ENCODE peak calls at places on chromosomes 4 and X, in five cellular contexts. R is GM23338, Q is prostate gland, G is HCT116, T is HepG2. B is an unnamed sample.

GRCh38 chr4:148901075-148901705 is 459.0 kb upstream of the NR3C2 start:
- DNase-seq in R (peak; percentile 38), Q (no peak), G (no peak), T (no peak), B (no peak)

GRCh38 chrX:13266641-13267420 is 53.0 kb downstream of the ATXN3L start:
- DNase-seq in R (peak; percentile 7), Q (no peak), G (no peak), T (no peak), B (no peak)

GRCh38 chr4:85607624-85608023 is 132.7 kb downstream of the ARHGAP24 start:
- DNase-seq in R (no peak), Q (peak; percentile 8), G (no peak), T (no peak), B (no peak)

GRCh38 chrX:389021-389441 is 2.3 kb upstream of the PPP2R3B start:
- DNase-seq in R (no peak), Q (no peak), G (no peak), T (peak; percentile 55), B (no peak)

GRCh38 chr4:140213736-140214135 is 59.8 kb upstream of the MAML3 start:
- DNase-seq in R (no peak), Q (no peak), G (no peak), T (no peak), B (no peak)

GRCh38 chrX:39950035-39950688 is 147.6 kb downstream of the BCOR start:
- DNase-seq in R (no peak), Q (no peak), G (no peak), T (no peak), B (no peak)

GRCh38 chr4:15443770-15444169 is 15.9 kb downstream of the C1QTNF7 start:
- DNase-seq in R (no peak), Q (no peak), G (no peak), T (no peak), B (no peak)

GRCh38 chr4:153159016-153159415 is 45.2 kb upstream of the TRIM2 start:
- DNase-seq in R (no peak), Q (no peak), G (no peak), T (no peak), B (no peak)

GRCh38 chr4:47942420-47942819 is 28.0 kb upstream of the NFXL1 start:
- DNase-seq in R (peak; percentile 33), Q (no peak), G (no peak), T (no peak), B (no peak)

DNA sequence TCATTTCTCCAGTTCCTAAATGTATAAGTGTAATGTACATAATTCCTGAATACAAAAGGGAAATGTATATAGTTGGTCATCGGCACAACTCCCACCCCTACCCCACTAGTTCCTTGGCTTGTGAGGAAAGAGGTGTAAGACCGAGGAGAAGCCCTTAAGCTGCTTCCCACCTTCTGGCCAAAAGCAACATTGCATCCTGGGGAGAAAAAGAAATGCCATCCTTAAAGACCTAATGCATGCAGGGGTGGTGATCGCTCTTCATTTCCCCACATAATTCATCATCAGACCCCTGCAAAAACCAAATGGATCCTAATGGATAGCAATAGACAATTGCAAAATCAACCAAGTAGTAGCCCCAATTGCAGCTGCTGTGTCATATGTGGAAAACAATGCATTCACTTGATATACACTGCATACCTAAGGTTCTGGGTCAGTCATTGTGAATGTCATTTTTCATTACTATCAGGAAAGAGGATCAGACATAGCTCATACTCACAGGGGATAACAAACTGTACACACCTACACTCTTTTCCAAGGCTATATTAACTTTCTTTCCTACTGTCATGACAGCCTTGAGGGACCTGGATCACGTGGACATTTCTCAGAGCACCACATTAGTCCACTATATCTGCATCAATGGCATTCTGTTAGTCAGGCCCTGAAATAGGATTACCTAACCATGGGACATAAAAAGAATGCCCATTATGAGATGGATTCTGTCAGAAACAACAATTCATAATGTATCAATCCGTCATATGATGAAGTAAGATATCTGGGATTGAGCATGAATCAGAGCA is 31.7 kb upstream of the NFXL1 start:
- DNase-seq in R (peak; percentile 45), Q (no peak), G (no peak), T (no peak), B (no peak)
- TF ChIP-seq POLR2AphosphoS5 in R (no peak), Q (no peak), G (no peak), T (no peak), B (no peak)

DNA sequence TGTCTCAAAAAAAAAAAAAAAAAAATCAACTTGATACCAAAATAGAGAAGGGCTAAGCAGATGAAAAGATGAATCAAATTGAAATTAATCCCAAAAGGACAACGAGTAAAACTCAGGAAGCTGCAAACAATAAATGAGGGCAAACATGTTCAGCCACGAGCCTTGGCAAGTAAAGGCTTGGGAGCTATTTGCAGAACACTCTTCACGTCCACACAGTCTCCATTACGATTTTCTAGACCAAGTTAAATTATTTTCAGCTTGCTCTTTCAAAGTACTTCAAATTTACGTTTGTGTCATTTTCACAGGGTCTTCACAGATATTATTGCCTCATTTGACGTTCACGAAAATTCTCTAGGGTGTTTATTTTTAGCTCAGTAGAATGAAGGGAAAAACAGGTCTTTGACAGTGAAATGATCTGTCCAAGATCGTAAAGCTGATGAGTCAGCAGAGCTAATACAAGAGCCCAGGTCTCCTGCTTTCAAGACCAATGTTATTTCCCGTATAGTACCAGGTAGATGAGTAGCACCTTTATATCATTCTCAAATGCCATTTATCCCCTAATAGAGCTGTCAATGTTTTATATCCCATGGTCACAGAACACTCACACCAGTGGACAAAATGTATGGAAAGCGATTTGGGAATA is 20.9 kb downstream of the KLB start:
- DNase-seq in R (no peak), Q (peak; percentile 30), G (no peak), T (no peak), B (no peak)
- TF ChIP-seq POLR2AphosphoS5 in R (no peak), Q (peak; percentile 42), G (no peak), T (no peak), B (no peak)

DNA sequence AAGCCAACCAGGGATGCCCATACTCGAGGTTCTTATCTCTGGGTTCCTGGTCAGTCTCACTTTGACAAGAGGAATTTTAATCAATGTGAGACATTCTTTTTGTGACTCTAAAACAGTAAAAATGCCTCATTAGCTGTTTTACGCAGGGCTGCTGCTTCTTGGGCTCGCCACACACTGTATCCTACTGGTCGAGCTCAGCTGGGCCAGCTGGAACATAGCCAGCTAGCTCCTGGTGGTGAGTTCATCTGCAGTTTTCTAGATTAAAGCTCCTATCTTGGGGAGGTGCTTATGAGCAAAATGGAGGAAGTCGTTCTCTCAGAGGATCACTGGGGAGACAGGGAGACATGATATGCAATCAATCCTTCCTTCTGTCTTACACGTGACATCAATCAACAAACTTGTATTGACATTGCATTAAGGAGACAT is 55.9 kb upstream of the LEF1 start:
- DNase-seq in R (no peak), Q (no peak), G (no peak), T (no peak), B (no peak)
- TF ChIP-seq POLR2AphosphoS5 in R (no peak), Q (no peak), G (no peak), T (no peak), B (no peak)

GRCh38 chrX:95885074-95885473 is 799.6 kb upstream of the DIAPH2 start:
- DNase-seq in R (no peak), Q (peak; percentile 22), G (no peak), T (no peak), B (no peak)
- TF ChIP-seq POLR2AphosphoS5 in R (no peak), Q (peak; percentile 50), G (no peak), T (no peak), B (no peak)

GRCh38 chr4:28151314-28151713 is 1290.7 kb downstream of the STIM2 start:
- DNase-seq in R (no peak), Q (no peak), G (no peak), T (no peak), B (no peak)

GRCh38 chr4:28148221-28148620 is 1287.6 kb downstream of the STIM2 start:
- DNase-seq in R (no peak), Q (no peak), G (no peak), T (no peak), B (no peak)

GRCh38 chr4:28149762-28150161 is 1289.1 kb downstream of the STIM2 start:
- DNase-seq in R (no peak), Q (no peak), G (no peak), T (no peak), B (no peak)

GRCh38 chr4:28146191-28146590 is 1285.5 kb downstream of the STIM2 start:
- DNase-seq in R (no peak), Q (no peak), G (no peak), T (no peak), B (no peak)
- TF ChIP-seq POLR2AphosphoS5 in R (no peak), Q (no peak), G (no peak), T (no peak), B (no peak)

GRCh38 chr4:171876636-171877035 is 63.4 kb downstream of the GALNTL6 start:
- DNase-seq in R (no peak), Q (no peak), G (no peak), T (no peak), B (no peak)
- TF ChIP-seq POLR2AphosphoS5 in R (no peak), Q (no peak), G (no peak), T (no peak), B (no peak)

DNA sequence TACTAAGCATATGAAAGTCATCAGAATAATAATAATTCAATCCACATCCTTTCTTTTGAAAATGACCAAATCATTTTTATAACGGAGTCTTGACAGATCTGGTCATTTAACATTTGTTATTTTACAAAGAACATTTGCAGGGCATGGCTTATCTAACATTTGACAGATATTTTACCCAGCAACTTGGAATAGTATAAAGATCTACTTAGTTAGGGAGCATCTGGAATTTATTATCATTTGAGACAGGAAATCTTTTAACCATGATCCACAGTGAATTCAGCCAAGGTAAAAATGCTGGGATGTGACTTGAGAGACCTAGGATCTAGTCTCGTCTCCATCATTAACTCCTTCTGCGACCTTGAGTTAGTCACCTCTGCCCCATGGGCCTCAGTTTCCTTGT is 22.4 kb downstream of the STARD8 start:
- DNase-seq in R (no peak), Q (no peak), G (no peak), T (no peak), B (no peak)
- TF ChIP-seq POLR2AphosphoS5 in R (no peak), Q (no peak), G (no peak), T (no peak), B (no peak)